ENCODE peak calls at places on chromosomes 16 and 17, in four cellular contexts. A, Q, M and R are unnamed samples.

GRCh38 chr16:50146479-50147435 is 6.3 kb upstream of the TENT4B start:
- DNase-seq in Q (no peak), A (no peak), M (no peak), R (no peak)

GRCh38 chr17:50687200-50688066 is 20.3 kb downstream of the ANKRD40 start:
- DNase-seq in M (no peak), Q (peak), A (no peak), R (no peak)

GRCh38 chr17:3039748-3040147 is 23.7 kb downstream of the OR1D5 start:
- DNase-seq in Q (no peak), M (no peak), A (no peak), R (no peak)

GRCh38 chr17:17840751-17841591 is 4.2 kb upstream of the SREBF1 start:
- DNase-seq in A (no peak), Q (peak), M (no peak), R (peak)

GRCh38 chr17:64276961-64277505 is 14.0 kb upstream of the TEX2 start:
- DNase-seq in Q (no peak), M (no peak), A (no peak), R (no peak)

GRCh38 chr16:74871608-74872007 is 97.0 kb upstream of the FA2H start:
- DNase-seq in M (no peak), A (no peak), Q (no peak), R (no peak)

GRCh38 chr17:63911657-63912100 is 621 bp upstream of the CSHL1 start:
- DNase-seq in A (peak), M (peak), Q (peak), R (peak)

GRCh38 chr17:82718986-82719685 is 2.6 kb downstream of the FN3KRP start:
- DNase-seq in A (no peak), Q (no peak), M (no peak), R (no peak)

GRCh38 chr17:17935321-17936271 is 36.6 kb downstream of the TOM1L2 start:
- DNase-seq in A (no peak), M (no peak), Q (no peak), R (peak)

GRCh38 chr17:57554826-57555635 is 190.1 kb downstream of the CCDC182 start:
- DNase-seq in M (no peak), A (no peak), Q (no peak), R (no peak)

GRCh38 chr17:57553525-57553924 is 191.6 kb downstream of the CCDC182 start:
- DNase-seq in M (no peak), Q (no peak), A (no peak), R (no peak)

GRCh38 chr17:57555636-57556175 is 189.4 kb downstream of the CCDC182 start:
- DNase-seq in M (no peak), Q (no peak), A (no peak), R (peak)

GRCh38 chr17:57552114-57552601 is 192.9 kb downstream of the CCDC182 start:
- DNase-seq in M (no peak), A (no peak), Q (peak), R (no peak)

GRCh38 chr17:57553991-57554825 is 190.9 kb downstream of the CCDC182 start:
- DNase-seq in A (no peak), M (no peak), Q (peak), R (no peak)
- H3K9ac ChIP-seq in A (no peak), M (no peak), Q (no peak), R (no peak)

GRCh38 chr17:48153711-48154642 is 46.4 kb downstream of the SNX11 start:
- DNase-seq in Q (peak), A (peak), M (peak), R (peak)
- TF ChIP-seq EZH2phosphoT487 in Q (peak), A (no peak), M (no peak), R (no peak)

GRCh38 chr17:57110579-57111367 is 25.7 kb downstream of the AKAP1 start:
- DNase-seq in Q (no peak), A (no peak), M (no peak), R (no peak)
- H3K9ac ChIP-seq in Q (no peak), A (no peak), M (no peak), R (no peak)

GRCh38 chr17:80812362-80813088 is 179.1 kb upstream of the CHMP6 start:
- DNase-seq in M (no peak), A (no peak), Q (no peak), R (no peak)
- TF ChIP-seq EZH2phosphoT487 in M (no peak), A (no peak), Q (no peak), R (no peak)

GRCh38 chr17:45228985-45229517 is 7.4 kb downstream of the FMNL1 start:
- DNase-seq in A (peak), M (no peak), Q (peak), R (peak)
- H3K9ac ChIP-seq in A (peak), M (peak), Q (no peak), R (peak)

DNA sequence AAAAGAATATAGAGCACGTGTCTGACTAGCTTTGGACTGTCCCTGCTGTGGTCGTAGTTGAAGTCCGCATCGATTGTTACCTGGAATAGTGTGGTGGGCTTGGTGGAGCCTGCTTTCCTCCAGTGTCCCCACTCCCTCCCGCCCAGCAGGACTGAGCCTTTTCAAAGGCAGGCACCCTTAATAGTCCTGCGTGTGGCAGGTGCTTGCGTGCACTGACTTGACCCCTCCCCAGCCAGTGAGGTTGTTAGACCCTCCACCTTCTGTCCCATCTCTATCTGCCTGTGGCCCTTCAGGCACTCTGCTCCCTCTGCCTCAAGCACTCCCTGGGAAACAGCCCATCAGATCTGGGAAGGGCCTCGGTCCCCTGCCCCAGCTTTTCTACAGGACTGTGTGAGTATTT is 36.6 kb downstream of the TMEM11 start:
- DNase-seq in Q (no peak), A (no peak), M (no peak), R (no peak)
- TF ChIP-seq EZH2phosphoT487 in Q (no peak), A (no peak), M (no peak), R (no peak)

GRCh38 chr17:48556534-48557401 is 11.9 kb upstream of the HOXB2 start:
- DNase-seq in M (no peak), Q (no peak), A (no peak), R (peak)
- H3K9ac ChIP-seq in M (no peak), Q (no peak), A (no peak), R (no peak)